ENCODE peak calls at places on chromosomes 3 and 15, in seven cellular contexts. C is body of pancreas, I is uterus, J is stomach, K is endothelial cell of umbilical vein, U is prostate gland, A is upper lobe of left lung. Z is an unnamed sample.

GRCh38 chr3:173287361-173287760 is 110.2 kb upstream of the NLGN1 start:
- DNase-seq in C (no peak), I (no peak), J (no peak), K (no peak), U (no peak), A (no peak), Z (no peak)

GRCh38 chr3:102174312-102174712 is 260.5 kb upstream of the ZPLD1 start:
- DNase-seq in C (no peak), I (no peak), J (no peak), K (peak; percentile 87), U (no peak), A (no peak), Z (no peak)

GRCh38 chr15:85004551-85004950 is 22.9 kb downstream of the PDE8A start:
- DNase-seq in C (no peak), I (no peak), J (no peak), K (no peak), U (no peak), A (no peak), Z (no peak)

GRCh38 chr3:72227536-72228070 is 442.7 kb upstream of the PROK2 start:
- DNase-seq in C (no peak), I (no peak), J (no peak), K (no peak), U (no peak), A (no peak), Z (no peak)

GRCh38 chr15:91651251-91651650 is 202.3 kb upstream of the SLCO3A1 start:
- DNase-seq in C (no peak), I (no peak), J (no peak), K (no peak), U (no peak), A (no peak), Z (no peak)

GRCh38 chr3:64083588-64083974 is 60.3 kb upstream of the PSMD6 start:
- DNase-seq in C (no peak), I (no peak), J (no peak), K (no peak), U (no peak), A (no peak), Z (no peak)

GRCh38 chr3:64595253-64595694 is 92.5 kb downstream of the ADAMTS9 start:
- DNase-seq in C (no peak), I (peak; percentile 65), J (no peak), K (peak; percentile 77), U (no peak), A (no peak), Z (no peak)

GRCh38 chr3:76024640-76025039 is 239.3 kb upstream of the ZNF717 start:
- DNase-seq in C (no peak), I (no peak), J (no peak), K (no peak), U (no peak), A (no peak), Z (no peak)

GRCh38 chr15:40416056-40416455 is 10.5 kb downstream of the IVD start:
- DNase-seq in C (no peak), I (no peak), J (no peak), K (no peak), U (no peak), A (peak; percentile 53), Z (no peak)

GRCh38 chr15:98872777-98873176 is 134.8 kb downstream of the PGPEP1L start:
- DNase-seq in C (no peak), I (no peak), J (no peak), K (no peak), U (no peak), A (no peak), Z (no peak)
- H3K4me3 ChIP-seq in C (no peak overlapping the region), I (no peak overlapping the region), J (no peak overlapping the region), K (no peak overlapping the region), U (no peak overlapping the region), A (no peak overlapping the region), Z (no peak overlapping the region)

GRCh38 chr3:34263014-34263714 is 464.7 kb downstream of the PDCD6IP start:
- DNase-seq in C (no peak), I (no peak), J (no peak), K (peak; percentile 42), U (no peak), A (no peak), Z (no peak)
- H3K4me1 ChIP-seq in C (no peaks in the 10 kb centered on the region), I (peaks cover 12% of the 10 kb centered on the region), J (peaks cover 16% of the 10 kb centered on the region), K (no peaks in the 10 kb centered on the region), U (no peaks in the 10 kb centered on the region), A (peaks cover 4% of the 10 kb centered on the region), Z (no peaks in the 10 kb centered on the region)

GRCh38 chr3:80187981-80188380 is 420.2 kb upstream of the ROBO1 start:
- DNase-seq in C (no peak), I (no peak), J (no peak), K (no peak), U (no peak), A (no peak), Z (no peak)
- TF ChIP-seq POLR2A in C (no peak), I (no peak), J (no peak), K (no peak), U (no peak), A (no peak), Z (no peak)

DNA sequence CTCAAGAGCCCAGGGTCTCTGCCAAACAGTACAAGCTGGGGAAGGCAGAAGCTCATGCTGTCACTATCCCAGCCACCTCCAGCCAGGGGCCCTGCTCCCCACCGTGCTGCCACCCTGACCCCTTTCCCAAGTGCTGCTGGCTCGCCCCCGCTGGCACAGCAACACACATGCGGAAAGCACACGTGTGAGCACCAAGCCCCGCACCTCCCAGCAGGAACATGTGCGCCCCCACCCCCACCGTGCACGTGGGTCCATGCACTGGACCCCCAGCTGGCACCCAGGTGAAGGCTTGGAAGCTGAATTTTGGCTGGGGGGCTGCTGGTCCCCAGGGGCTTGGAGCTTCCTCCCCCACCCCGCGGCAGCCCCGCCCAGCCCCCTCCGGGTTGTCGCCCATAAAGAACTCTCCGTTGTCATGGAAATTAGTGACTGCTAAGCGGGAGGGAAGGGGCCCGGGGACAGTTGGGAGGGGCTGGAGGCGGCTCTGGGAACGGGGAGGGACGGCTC is 703 bp downstream of the CAMKV start:
- DNase-seq in C (no peak), I (no peak), J (no peak), K (no peak), U (no peak), A (peak; percentile 78), Z (no peak)
- H3K4me3 ChIP-seq in C (peak overlapping the region; percentile 25), I (no peak overlapping the region), J (peak overlapping the region; percentile 47), K (no peak overlapping the region), U (peak overlapping the region; percentile 35), A (peak overlapping the region; percentile 43), Z (peak overlapping the region; percentile 55)

DNA sequence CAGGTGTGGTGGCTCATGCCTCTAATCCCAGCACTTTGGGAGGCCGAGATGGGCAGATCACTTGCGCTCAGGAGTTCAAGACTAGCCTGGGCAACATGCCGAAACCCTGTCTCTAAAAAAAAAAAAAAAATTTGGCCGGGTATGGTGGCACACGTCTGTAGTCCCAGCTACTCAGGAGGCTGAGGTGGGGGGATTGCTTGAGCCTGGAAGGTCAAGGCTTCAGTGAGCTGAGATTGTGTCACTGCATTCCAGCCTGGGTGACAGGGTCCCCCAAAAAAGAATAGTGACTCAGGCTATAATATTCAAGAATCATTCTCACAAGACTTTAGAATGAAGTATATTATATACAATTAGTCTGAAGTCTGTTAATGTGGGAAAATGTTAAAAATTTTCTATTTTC is 70.5 kb upstream of the PLXND1 start:
- DNase-seq in C (no peak), I (no peak), J (no peak), K (no peak), U (no peak), A (no peak), Z (no peak)
- H3K4me1 ChIP-seq in C (peaks cover 16% of the 10 kb centered on the region), I (no peaks in the 10 kb centered on the region), J (peaks cover 31% of the 10 kb centered on the region), K (no peaks in the 10 kb centered on the region), U (no peaks in the 10 kb centered on the region), A (no peaks in the 10 kb centered on the region), Z (no peaks in the 10 kb centered on the region)

GRCh38 chr3:134312873-134313838 is 61.1 kb downstream of the AMOTL2 start:
- DNase-seq in C (peak; percentile 75), I (peak; percentile 70), J (peak; percentile 81), K (peak; percentile 71), U (peak; percentile 65), A (peak; percentile 93), Z (peak; percentile 67)
- TF ChIP-seq POLR2A in C (peak; percentile 76), I (no peak), J (no peak), K (peak; percentile 88), U (peak; percentile 33), A (peak; percentile 80), Z (peak; percentile 32)

GRCh38 chr15:67548862-67549651 is 6.6 kb downstream of the MAP2K5 start:
- DNase-seq in C (no peak), I (no peak), J (peak; percentile 27), K (no peak), U (no peak), A (peak; percentile 18), Z (no peak)
- H3K4me3 ChIP-seq in C (no peak overlapping the region), I (no peak overlapping the region), J (no peak overlapping the region), K (no peak overlapping the region), U (no peak overlapping the region), A (no peak overlapping the region), Z (no peak overlapping the region)

Z was measured in Peyer's patch.